ENCODE peak calls at places on chromosomes 5 and 9, in seven cellular contexts. H is neural crest cell, G is HL-60, F is WTC11, W is GM10248, K is HepG2, O is mammary epithelial cell. Q is an unnamed sample.

GRCh38 chr9:93451762-93452709 is 551 bp downstream of the FAM120A start:
- DNase-seq in H (peak), G (peak), F (peak), W (peak), K (peak), O (peak), Q (peak)

GRCh38 chr5:91225848-91226686 is 157.1 kb downstream of the ARRDC3 start:
- DNase-seq in H (no peak), G (no peak), F (peak), W (peak), K (peak), O (peak), Q (no peak)

GRCh38 chr9:87236546-87236945 is 261.1 kb upstream of the DAPK1 start:
- DNase-seq in H (no peak), G (no peak), F (no peak), W (no peak), K (no peak), O (no peak), Q (no peak)

GRCh38 chr9:3517377-3518048 is 8.3 kb downstream of the RFX3 start:
- DNase-seq in H (no peak), G (no peak), F (no peak), W (no peak), K (no peak), O (no peak), Q (no peak)

GRCh38 chr5:112630246-112631009 is 107.3 kb upstream of the APC start:
- DNase-seq in H (no peak), G (no peak), F (no peak), W (no peak), K (no peak), O (no peak), Q (no peak)

GRCh38 chr5:138438003-138438723 is 694 bp upstream of the REEP2 start:
- DNase-seq in H (no peak), G (no peak), F (no peak), W (no peak), K (no peak), O (no peak), Q (no peak)

GRCh38 chr5:38551020-38552017 is 5.1 kb downstream of the LIFR start:
- DNase-seq in H (no peak), G (no peak), F (no peak), W (peak), K (peak), O (peak), Q (no peak)

GRCh38 chr9:135145312-135145711 is 57.8 kb downstream of the OLFM1 start:
- DNase-seq in H (no peak), G (no peak), F (no peak), W (no peak), K (no peak), O (no peak), Q (no peak)

GRCh38 chr9:20659474-20659962 is 24.5 kb upstream of the FOCAD start:
- DNase-seq in H (no peak), G (peak), F (no peak), W (no peak), K (no peak), O (no peak), Q (no peak)

GRCh38 chr5:95984287-95984938 is 22.8 kb upstream of the ELL2 start:
- DNase-seq in H (no peak), G (no peak), F (no peak), W (no peak), K (no peak), O (peak), Q (no peak)

GRCh38 chr9:128243486-128244415 is 32.1 kb downstream of the GOLGA2 start:
- DNase-seq in H (no peak), G (no peak), F (no peak), W (no peak), K (no peak), O (no peak), Q (no peak)

GRCh38 chr5:36242534-36243144 is 914 bp upstream of the NADK2 start:
- DNase-seq in H (no peak), G (no peak), F (no peak), W (no peak), K (peak), O (no peak), Q (no peak)

GRCh38 chr9:121728916-121729315 is 77.5 kb downstream of the DAB2IP start:
- DNase-seq in H (no peak), G (no peak), F (no peak), W (no peak), K (no peak), O (no peak), Q (no peak)

GRCh38 chr9:113508111-113508749 is 44.7 kb downstream of the RGS3 start:
- DNase-seq in H (no peak), G (no peak), F (peak), W (no peak), K (peak), O (no peak), Q (no peak)

GRCh38 chr9:134558124-134558805 is 83.3 kb upstream of the COL5A1 start:
- DNase-seq in H (no peak), G (no peak), F (no peak), W (no peak), K (no peak), O (no peak), Q (peak)

GRCh38 chr9:137665697-137666504 is 47.1 kb downstream of the EHMT1 start:
- DNase-seq in H (peak), G (no peak), F (peak), W (no peak), K (no peak), O (no peak), Q (peak)

DNA sequence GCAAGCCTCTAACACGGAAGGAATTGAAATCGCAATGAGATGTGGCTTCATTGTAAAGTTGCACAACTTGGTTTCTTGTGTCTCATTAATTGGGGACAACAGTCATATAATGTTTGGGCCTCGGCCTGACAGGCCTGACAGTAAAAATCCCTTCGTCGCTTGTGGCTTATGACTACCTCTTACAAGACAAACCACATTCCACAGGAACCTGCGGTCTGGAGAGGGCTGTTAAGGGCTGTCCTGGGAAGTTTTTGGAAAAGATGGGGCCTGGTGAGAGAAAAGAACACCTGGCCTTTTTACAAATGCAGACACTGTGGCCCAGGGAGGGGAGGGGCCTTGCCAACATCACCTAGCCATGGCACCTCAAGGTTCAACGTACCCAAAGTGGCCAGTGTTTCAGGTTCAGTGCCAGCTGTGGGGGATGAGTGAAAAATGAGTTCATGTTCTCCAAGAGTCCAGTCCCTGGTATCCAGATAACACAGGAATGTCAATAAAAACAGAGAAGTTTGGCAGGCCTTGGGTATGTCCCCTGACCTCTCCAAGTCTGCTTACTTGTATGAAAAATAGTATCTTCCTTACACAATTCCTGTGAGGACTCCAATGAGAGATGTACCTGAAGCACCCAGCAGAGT is 22.2 kb downstream of the SHB start:
- DNase-seq in H (no peak), G (peak), F (no peak), W (no peak), K (peak), O (peak), Q (no peak)
- TF ChIP-seq CTCF in H (no peak), G (no peak), F (no peak), W (no peak), K (no peak), O (no peak), Q (no peak)

GRCh38 chr9:34126207-34127034 is at the start of gene DCAF12:
- DNase-seq in H (peak), G (peak), F (peak), W (peak), K (peak), O (peak), Q (peak)
- TF ChIP-seq CTCF in H (no peak), G (no peak), F (no peak), W (no peak), K (peak), O (peak), Q (no peak)

DNA sequence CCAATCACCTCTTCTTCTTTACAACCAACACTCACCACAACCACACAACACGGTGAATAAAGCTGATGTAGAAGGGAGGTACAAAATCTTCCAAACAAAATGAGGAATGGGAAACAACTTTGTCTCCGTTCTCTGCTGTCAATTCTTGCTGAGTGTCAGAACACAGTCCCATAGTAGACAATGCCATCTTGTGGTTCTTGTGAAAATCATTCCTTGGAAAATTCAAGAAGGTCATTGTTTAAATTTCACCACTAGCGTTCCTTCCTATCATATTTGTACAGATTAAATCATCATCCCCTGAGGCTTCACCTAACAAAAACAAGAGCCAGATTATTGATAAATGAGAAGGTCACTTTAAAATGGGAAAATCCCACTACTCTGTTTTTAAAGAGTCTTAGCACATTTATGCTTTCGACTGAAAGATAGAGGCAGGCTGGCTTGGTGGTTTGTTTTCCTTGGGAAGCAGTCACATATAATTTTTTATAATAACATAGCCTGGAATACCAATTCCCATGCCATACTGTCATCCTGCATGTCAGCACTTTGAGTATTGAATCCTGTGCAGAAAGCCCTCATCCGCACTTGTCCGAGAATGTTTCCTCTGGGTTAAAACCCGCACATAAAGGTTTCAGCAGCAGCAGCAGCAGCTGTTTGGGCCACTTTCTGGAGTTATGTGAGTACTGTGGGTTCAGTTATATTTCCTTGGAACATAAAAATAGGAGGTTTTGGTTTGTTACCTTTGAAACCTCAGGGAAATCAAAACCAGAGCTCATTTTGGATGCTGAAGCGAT is 395.0 kb upstream of the SMARCA2 start:
- DNase-seq in H (no peak), G (no peak), F (no peak), W (no peak), K (peak), O (peak), Q (no peak)
- TF ChIP-seq CTCF in H (peak), G (no peak), F (no peak), W (no peak), K (peak), O (peak), Q (peak)

GRCh38 chr5:41519801-41520200 is 9.4 kb upstream of the PLCXD3 start:
- DNase-seq in H (no peak), G (no peak), F (no peak), W (no peak), K (no peak), O (no peak), Q (no peak)
- TF ChIP-seq CTCF in H (peak), G (no peak), F (no peak), W (no peak), K (peak), O (peak), Q (no peak)

DNA sequence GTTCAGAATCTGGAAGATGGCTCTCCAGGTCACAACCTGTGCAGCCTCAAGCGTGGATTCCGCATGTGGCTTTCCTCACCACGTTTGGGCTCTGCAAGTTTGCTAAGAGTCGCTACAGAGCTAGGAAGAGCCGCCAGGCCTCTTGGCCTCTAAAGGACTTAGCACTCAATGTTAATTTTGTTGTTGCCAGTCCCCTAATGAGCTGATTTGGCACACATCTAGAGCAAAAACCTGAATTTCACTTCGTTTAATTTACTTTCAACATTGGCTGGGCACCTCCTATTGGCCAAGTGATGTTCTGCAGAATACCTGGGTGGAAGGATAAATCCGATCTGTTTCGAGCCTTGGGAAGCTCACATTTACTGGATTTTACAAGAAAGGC is 65.8 kb upstream of the UNC5A start:
- DNase-seq in H (no peak), G (no peak), F (no peak), W (peak), K (no peak), O (no peak), Q (no peak)
- TF ChIP-seq CTCF in H (peak), G (no peak), F (no peak), W (peak), K (peak), O (peak), Q (peak)